ENCODE peak calls at places on chromosomes 16 and 17, in six cellular contexts. D is GM13976; M is neural progenitor cell; H is CD4-positive, CD25-positive, alpha-beta regulatory T cell; P is AG08395; I is non-pigmented ciliary epithelial cell. T is an unnamed sample.

GRCh38 chr17:56540791-56541190 is 52.7 kb upstream of the NOG start:
- DNase-seq in D (no peak), M (peak; percentile 10), H (no peak), P (no peak), I (no peak), T (peak; percentile 76)

GRCh38 chr17:45651145-45651713 is 132.9 kb upstream of the CRHR1 start:
- DNase-seq in D (no peak), M (no peak), H (no peak), P (no peak), I (no peak), T (peak; percentile 17)

GRCh38 chr17:80246266-80246681 is 14.4 kb upstream of the RNF213 start:
- DNase-seq in D (no peak), M (no peak), H (no peak), P (no peak), I (no peak), T (no peak)

GRCh38 chr16:85421338-85422123 is 191.6 kb upstream of the GSE1 start:
- DNase-seq in D (no peak), M (no peak), H (no peak), P (no peak), I (no peak), T (no peak)

GRCh38 chr17:65301184-65301583 is 164.0 kb downstream of the RGS9 start:
- DNase-seq in D (no peak), M (no peak), H (no peak), P (no peak), I (no peak), T (no peak)

GRCh38 chr17:78013683-78014467 is 55.4 kb downstream of the TNRC6C start:
- DNase-seq in D (peak; percentile 63), M (peak; percentile 75), H (peak; percentile 64), P (peak; percentile 70), I (peak; percentile 34), T (peak; percentile 65)

GRCh38 chr16:65751622-65752598 is 614.6 kb upstream of the CDH5 start:
- DNase-seq in D (no peak), M (no peak), H (no peak), P (no peak), I (no peak), T (peak; percentile 53)

GRCh38 chr17:57370051-57370581 is 113.8 kb downstream of the MSI2 start:
- DNase-seq in D (no peak), M (peak; percentile 18), H (no peak), P (peak; percentile 64), I (peak; percentile 69), T (no peak)

GRCh38 chr17:40884708-40885512 is at the start of gene KRT20:
- DNase-seq in D (no peak), M (no peak), H (no peak), P (no peak), I (no peak), T (no peak)

GRCh38 chr17:20216853-20217252 is 207.7 kb downstream of the SPECC1 start:
- DNase-seq in D (no peak), M (peak; percentile 17), H (no peak), P (no peak), I (no peak), T (no peak)

GRCh38 chr16:10833271-10833670 is 14.7 kb upstream of the TVP23A start:
- DNase-seq in D (no peak), M (no peak), H (no peak), P (no peak), I (no peak), T (no peak)

GRCh38 chr17:43906951-43907424 is 348 bp downstream of the MPP2 start:
- DNase-seq in D (no peak), M (no peak), H (peak; percentile 38), P (no peak), I (no peak), T (peak; percentile 53)

GRCh38 chr17:66406701-66407644 is 104.6 kb downstream of the PRKCA start:
- DNase-seq in D (no peak), M (no peak), H (no peak), P (no peak), I (no peak), T (no peak)

GRCh38 chr16:1822801-1823200 is 3.8 kb downstream of the HAGH start:
- DNase-seq in D (no peak), M (no peak), H (no peak), P (no peak), I (no peak), T (no peak)

GRCh38 chr17:49576121-49576905 is 642 bp downstream of the NXPH3 start:
- DNase-seq in D (peak; percentile 57), M (peak; percentile 85), H (no peak), P (peak; percentile 58), I (no peak), T (peak; percentile 85)

GRCh38 chr16:81590714-81591537 is 146.3 kb downstream of the CMIP start:
- DNase-seq in D (no peak), M (no peak), H (no peak), P (no peak), I (no peak), T (no peak)

GRCh38 chr16:80710918-80711317 is 93.5 kb downstream of the CDYL2 start:
- DNase-seq in D (peak; percentile 47), M (no peak), H (no peak), P (peak; percentile 25), I (no peak), T (no peak)

GRCh38 chr17:15321556-15322250 is 19.7 kb downstream of the TEKT3 start:
- DNase-seq in D (no peak), M (no peak), H (no peak), P (peak; percentile 40), I (peak; percentile 27), T (no peak)

GRCh38 chr17:35889818-35890773 is 9.9 kb upstream of the CCL5 start:
- DNase-seq in D (no peak), M (peak; percentile 11), H (no peak), P (peak; percentile 26), I (peak; percentile 61), T (no peak)

GRCh38 chr17:64216030-64216384 is 47.1 kb downstream of the TEX2 start:
- DNase-seq in D (no peak), M (no peak), H (no peak), P (peak; percentile 41), I (no peak), T (no peak)

GRCh38 chr16:13402601-13403000 is 501.2 kb downstream of the SHISA9 start:
- DNase-seq in D (no peak), M (no peak), H (no peak), P (no peak), I (no peak), T (no peak)